ENCODE peak calls at places on chromosomes 13 and 19, in seven cellular contexts. X is CD4-positive, alpha-beta T cell; C is HFFc6; E is lung; R is BE2C; N is fibroblast of mammary gland; S is HCT116. I is an unnamed sample.

GRCh38 chr19:42846597-42846996 is 32.9 kb downstream of the PSG1 start:
- DNase-seq in N (peak), X (no peak), C (peak), S (no peak), E (no peak), R (no peak), I (no peak)

GRCh38 chr19:49533551-49534488 is 6.0 kb downstream of the RCN3 start:
- DNase-seq in E (peak), X (peak), R (peak), C (no peak), N (peak), S (no peak), I (peak)

GRCh38 chr13:24360106-24360505 is 50.7 kb downstream of the C1QTNF9 start:
- DNase-seq in C (no peak), N (no peak), R (no peak), E (no peak), S (no peak), X (no peak), I (no peak)

GRCh38 chr19:35141627-35142401 is 1.2 kb upstream of the FXYD7 start:
- DNase-seq in E (no peak), C (no peak), X (no peak), R (no peak), S (no peak), N (no peak), I (no peak)

GRCh38 chr13:98869408-98870090 is 108.3 kb downstream of the DOCK9 start:
- DNase-seq in N (peak), C (no peak), E (no peak), R (peak), X (no peak), S (no peak), I (no peak)

GRCh38 chr19:39112338-39112890 is 13.2 kb upstream of the PAK4 start:
- DNase-seq in S (peak), X (no peak), N (peak), E (no peak), C (no peak), R (no peak), I (no peak)

GRCh38 chr19:54518844-54519243 is 16.2 kb downstream of the LAIR2 start:
- DNase-seq in R (no peak), C (no peak), X (no peak), E (no peak), N (no peak), S (no peak), I (no peak)

GRCh38 chr19:6225232-6225635 is 54.5 kb downstream of the MLLT1 start:
- DNase-seq in S (no peak), N (no peak), C (no peak), R (no peak), X (no peak), E (no peak), I (no peak)

GRCh38 chr13:40333238-40333637 is 333.2 kb downstream of the FOXO1 start:
- DNase-seq in E (no peak), C (no peak), R (no peak), N (no peak), X (no peak), S (no peak), I (no peak)

GRCh38 chr13:42228527-42228926 is 43.4 kb upstream of the AKAP11 start:
- DNase-seq in X (no peak), S (no peak), R (no peak), C (no peak), E (no peak), N (no peak), I (no peak)

GRCh38 chr13:46633416-46633815 is 80.4 kb downstream of the LRCH1 start:
- DNase-seq in X (no peak), S (no peak), E (no peak), C (peak), N (peak), R (no peak), I (no peak)

GRCh38 chr13:113425931-113426590 is 27.2 kb downstream of the ADPRHL1 start:
- DNase-seq in E (no peak), X (no peak), R (no peak), C (no peak), S (no peak), N (peak), I (no peak)

GRCh38 chr19:18848860-18849661 is 17.3 kb downstream of the UPF1 start:
- DNase-seq in S (no peak), X (no peak), R (peak), E (peak), N (peak), C (peak), I (no peak)

GRCh38 chr19:55116232-55117062 is 990 bp downstream of the PPP1R12C start:
- DNase-seq in X (peak), R (peak), E (peak), N (peak), S (no peak), C (peak), I (no peak)

GRCh38 chr19:12913011-12913561 is 6.0 kb downstream of the SYCE2 start:
- DNase-seq in E (no peak), S (no peak), C (no peak), N (peak), R (peak), X (no peak), I (no peak)

GRCh38 chr13:22665531-22665930 is 515.2 kb upstream of the SGCG start:
- DNase-seq in R (no peak), X (no peak), E (no peak), C (no peak), S (no peak), N (no peak), I (no peak)

GRCh38 chr19:44648536-44649370 is 5.0 kb downstream of the PVR start:
- DNase-seq in E (peak), N (peak), R (no peak), C (peak), S (no peak), X (no peak), I (no peak)

GRCh38 chr13:76677047-76677446 is 209.2 kb downstream of the KCTD12 start:
- DNase-seq in C (no peak), X (no peak), E (no peak), N (peak), S (no peak), R (no peak), I (no peak)

GRCh38 chr13:51674276-51674675 is 90.0 kb downstream of the WDFY2 start:
- DNase-seq in C (no peak), X (no peak), R (no peak), N (no peak), E (peak), S (peak), I (no peak)

GRCh38 chr13:75507027-75508001 is 25.3 kb upstream of the TBC1D4 start:
- DNase-seq in X (no peak), S (no peak), E (no peak), C (no peak), N (peak), R (no peak), I (no peak)

GRCh38 chr13:102968572-102969228 is 97.5 kb downstream of the SLC10A2 start:
- DNase-seq in S (no peak), E (no peak), R (no peak), N (no peak), X (no peak), C (no peak), I (no peak)

GRCh38 chr19:6039541-6040225 is 61.7 kb upstream of the RANBP3 start:
- DNase-seq in C (no peak), X (no peak), E (peak), R (no peak), S (no peak), N (peak), I (peak)

GRCh38 chr13:67841071-67841470 is 610.9 kb upstream of the PCDH9 start:
- DNase-seq in E (no peak), X (no peak), S (no peak), R (peak), C (no peak), N (no peak), I (no peak)

GRCh38 chr13:23673354-23673753 is 103.1 kb downstream of the TNFRSF19 start:
- DNase-seq in X (no peak), R (no peak), S (no peak), E (peak), C (peak), N (peak), I (no peak)

GRCh38 chr19:45878043-45878794 is 7.7 kb downstream of the IRF2BP1 start:
- DNase-seq in S (no peak), E (peak), N (no peak), C (no peak), X (no peak), R (no peak), I (no peak)

GRCh38 chr19:2495130-2495641 is 19.3 kb downstream of the GADD45B start:
- DNase-seq in R (no peak), N (peak), X (no peak), S (no peak), C (peak), E (peak), I (no peak)

GRCh38 chr19:50791594-50792245 is 1.5 kb downstream of the ACP4 start:
- DNase-seq in R (no peak), C (no peak), N (no peak), S (no peak), X (no peak), E (no peak), I (no peak)

GRCh38 chr19:5492813-5493409 is 37.7 kb downstream of the ZNRF4 start:
- DNase-seq in C (no peak), N (no peak), S (no peak), X (no peak), E (no peak), R (no peak), I (no peak)

GRCh38 chr13:49936943-49937273 is 768 bp upstream of the SPRYD7 start:
- DNase-seq in X (no peak), R (no peak), E (no peak), S (no peak), C (no peak), N (no peak), I (no peak)

GRCh38 chr19:13526552-13526951 is 20.3 kb upstream of the CACNA1A start:
- DNase-seq in C (peak), N (peak), E (no peak), X (no peak), S (peak), R (peak), I (no peak)

GRCh38 chr13:85772379-85772778 is 26.8 kb downstream of the SLITRK6 start:
- DNase-seq in C (no peak), S (no peak), R (no peak), E (no peak), X (no peak), N (peak), I (no peak)

GRCh38 chr13:109783447-109783814 is 3.0 kb downstream of the IRS2 start:
- DNase-seq in E (no peak), N (no peak), C (no peak), S (no peak), X (peak), R (peak), I (no peak)

GRCh38 chr13:109783815-109784589 is 2.4 kb downstream of the IRS2 start:
- DNase-seq in C (no peak), E (no peak), R (peak), S (no peak), N (no peak), X (peak), I (no peak)

GRCh38 chr13:109785892-109786450 is 412 bp downstream of the IRS2 start:
- DNase-seq in C (no peak), R (no peak), S (no peak), N (no peak), E (no peak), X (no peak), I (no peak)

GRCh38 chr13:109785141-109785891 is 1.1 kb downstream of the IRS2 start:
- DNase-seq in R (peak), N (peak), C (no peak), S (no peak), E (peak), X (peak), I (no peak)

GRCh38 chr13:109784590-109785140 is 1.7 kb downstream of the IRS2 start:
- DNase-seq in X (peak), R (peak), C (peak), E (peak), N (peak), S (no peak), I (peak)
- TF ChIP-seq CTCF in X (no peak), R (peak), C (peak), E (peak), N (no peak), S (peak), I (peak)

GRCh38 chr19:7394728-7395359 is 46.1 kb downstream of the ARHGEF18 start:
- DNase-seq in C (peak), R (peak), X (peak), S (peak), N (peak), E (peak), I (peak)
- TF ChIP-seq CTCF in C (no peak), R (no peak), X (no peak), S (no peak), N (no peak), E (no peak), I (no peak)

GRCh38 chr19:40272261-40272660 is 12.9 kb downstream of the AKT2 start:
- DNase-seq in N (no peak), E (no peak), S (no peak), X (no peak), C (no peak), R (no peak), I (no peak)

GRCh38 chr19:40267601-40267997 is 17.5 kb downstream of the AKT2 start:
- DNase-seq in R (no peak), S (no peak), E (no peak), C (no peak), N (no peak), X (no peak), I (no peak)

GRCh38 chr19:40271706-40272105 is 13.4 kb downstream of the AKT2 start:
- DNase-seq in R (no peak), C (no peak), S (no peak), X (no peak), N (no peak), E (no peak), I (no peak)

GRCh38 chr19:40269216-40269940 is 15.8 kb downstream of the AKT2 start:
- DNase-seq in C (no peak), N (no peak), E (no peak), X (no peak), S (no peak), R (no peak), I (no peak)

DNA sequence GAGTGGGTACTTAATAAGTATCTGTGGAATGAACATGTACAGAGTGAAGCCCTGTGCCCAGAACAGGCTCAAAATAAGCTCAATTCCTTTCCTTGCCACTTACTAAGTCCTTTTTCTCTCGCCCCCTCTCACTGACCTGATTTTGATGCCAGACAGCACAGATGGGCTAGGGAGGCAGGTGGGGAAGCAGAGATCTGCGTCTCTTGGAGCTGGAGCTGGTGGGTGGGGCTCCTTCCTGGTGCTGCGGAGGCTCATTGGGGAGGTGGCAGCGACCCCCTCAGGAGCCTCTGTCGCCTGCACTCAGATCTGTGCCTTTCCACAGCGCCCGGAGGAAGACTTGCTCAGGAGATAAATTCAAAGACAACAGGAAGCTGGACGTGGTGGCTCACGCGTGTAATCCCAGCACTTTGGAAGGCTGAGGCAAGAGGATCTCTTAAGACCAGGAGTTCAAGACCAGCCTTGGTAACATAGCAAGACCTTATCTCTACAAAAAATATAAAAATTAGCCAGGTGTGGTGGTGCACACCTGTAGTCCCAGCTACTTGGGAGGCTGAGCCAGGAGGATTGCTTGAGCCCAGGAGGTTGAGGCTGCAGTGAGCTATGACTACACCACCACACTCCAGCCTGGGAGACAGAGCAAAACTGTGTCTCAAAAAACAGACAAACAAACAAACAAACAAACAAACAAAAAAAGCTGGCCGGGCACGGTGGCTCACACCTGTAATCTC is 14.6 kb downstream of the AKT2 start:
- DNase-seq in N (no peak), R (no peak), C (no peak), E (no peak), X (no peak), S (no peak), I (no peak)
- TF ChIP-seq CTCF in N (no peak), R (no peak), C (no peak), E (no peak), X (no peak), S (no peak), I (no peak)

GRCh38 chr13:95745289-95745688 is 68.3 kb downstream of the DNAJC3 start:
- DNase-seq in R (no peak), C (no peak), S (no peak), N (no peak), X (no peak), E (no peak), I (no peak)

GRCh38 chr13:95743192-95743591 is 66.3 kb downstream of the DNAJC3 start:
- DNase-seq in R (no peak), X (no peak), N (no peak), C (no peak), E (no peak), S (no peak), I (no peak)

GRCh38 chr13:95749545-95749944 is 72.6 kb downstream of the DNAJC3 start:
- DNase-seq in E (no peak), N (no peak), C (no peak), R (no peak), X (no peak), S (no peak), I (no peak)

GRCh38 chr13:95741584-95742563 is 64.9 kb downstream of the DNAJC3 start:
- DNase-seq in S (no peak), X (no peak), C (no peak), E (no peak), R (no peak), N (no peak), I (no peak)

GRCh38 chr13:95745752-95746151 is 68.8 kb downstream of the DNAJC3 start:
- DNase-seq in E (no peak), S (no peak), R (no peak), C (no peak), N (peak), X (no peak), I (no peak)
- TF ChIP-seq CTCF in E (no peak), S (no peak), R (peak), C (peak), N (peak), X (no peak), I (peak)

DNA sequence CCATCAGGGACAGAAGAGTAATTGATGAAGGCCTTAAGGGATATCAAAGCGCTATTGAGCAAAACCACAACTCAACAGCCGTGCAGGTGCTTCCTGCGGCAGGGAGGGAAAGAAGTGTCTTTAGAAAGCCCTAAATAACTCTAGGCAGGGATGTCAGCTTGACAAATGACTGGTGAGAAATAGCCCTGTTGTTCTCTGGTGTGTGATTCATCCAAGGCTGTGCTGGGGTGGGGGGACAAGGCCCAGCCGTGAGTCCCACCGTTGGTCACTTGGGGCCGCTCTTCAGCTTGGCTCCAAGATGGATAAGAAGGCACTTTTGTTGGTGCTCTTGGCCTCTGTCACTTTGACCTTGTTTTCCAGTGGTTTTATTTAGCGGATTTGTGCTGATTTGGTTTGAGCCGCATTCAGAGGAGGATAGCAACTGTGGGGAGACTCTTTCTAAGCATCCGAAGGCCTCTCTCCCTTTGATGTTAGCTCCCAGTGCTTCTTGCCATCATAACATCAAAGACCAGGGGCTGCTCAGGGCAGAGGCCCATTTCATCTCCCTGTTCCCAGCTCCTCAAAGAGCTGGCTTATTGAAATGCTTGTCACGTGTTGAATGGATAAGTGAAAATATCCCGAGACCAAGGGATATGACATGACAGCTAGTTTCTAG is 130.3 kb upstream of the SERP2 start:
- DNase-seq in N (peak), S (peak), E (no peak), X (no peak), R (peak), C (peak), I (no peak)
- TF ChIP-seq CTCF in N (peak), S (no peak), E (peak), X (no peak), R (peak), C (peak), I (peak)

GRCh38 chr19:29889702-29890101 is 52.3 kb upstream of the URI1 start:
- DNase-seq in N (no peak), X (no peak), R (no peak), E (no peak), C (no peak), S (no peak), I (no peak)

GRCh38 chr19:29886535-29886934 is 55.5 kb upstream of the URI1 start:
- DNase-seq in S (no peak), C (no peak), R (no peak), X (no peak), E (no peak), N (no peak), I (no peak)

GRCh38 chr19:29890392-29890791 is 51.6 kb upstream of the URI1 start:
- DNase-seq in C (no peak), E (no peak), S (no peak), N (no peak), X (no peak), R (no peak), I (no peak)

GRCh38 chr19:29884466-29884865 is 57.6 kb upstream of the URI1 start:
- DNase-seq in R (no peak), N (no peak), C (no peak), E (no peak), X (no peak), S (no peak), I (no peak)

GRCh38 chr19:29887498-29887897 is 54.5 kb upstream of the URI1 start:
- DNase-seq in S (no peak), C (peak), N (no peak), E (no peak), R (no peak), X (no peak), I (no peak)
- TF ChIP-seq CTCF in S (no peak), C (no peak), N (no peak), E (no peak), R (peak), X (no peak), I (no peak)